ENCODE peak calls at places on chromosomes 1 and 21, in nine cellular contexts. G is tibial nerve; Q is tibial artery; F is breast epithelium; H is upper lobe of right lung; J is heart right ventricle; R is CD8-positive, alpha-beta memory T cell; V is effector memory CD4-positive, alpha-beta T cell; D is AG04450. O is an unnamed sample.

GRCh38 chr1:212070720-212071302 is 35.3 kb downstream of the DTL start:
- DNase-seq in G (no peak), Q (no peak), F (no peak), H (no peak), J (no peak), R (no peak), V (no peak), D (peak), O (peak)

GRCh38 chr1:156126701-156127534 is 12.4 kb downstream of the LMNA start:
- DNase-seq in G (no peak), Q (peak), F (peak), H (no peak), J (no peak), R (peak), V (peak), D (peak), O (peak)

GRCh38 chr1:94258873-94259331 is 21.5 kb upstream of the ARHGAP29 start:
- DNase-seq in G (peak), Q (peak), F (peak), H (no peak), J (no peak), R (no peak), V (no peak), D (peak), O (no peak)

GRCh38 chr1:18890704-18891103 is 11.7 kb downstream of the ALDH4A1 start:
- DNase-seq in G (no peak), Q (peak), F (no peak), H (no peak), J (no peak), R (no peak), V (no peak), D (no peak), O (no peak)

GRCh38 chr1:156897078-156897825 is 3.7 kb downstream of the PEAR1 start:
- DNase-seq in G (no peak), Q (no peak), F (no peak), H (no peak), J (no peak), R (no peak), V (no peak), D (no peak), O (no peak)

GRCh38 chr21:46661211-46661625 is 25.7 kb downstream of the PRMT2 start:
- DNase-seq in G (peak), Q (no peak), F (no peak), H (peak), J (peak), R (peak), V (no peak), D (peak), O (peak)

GRCh38 chr1:247387500-247387899 is 28.5 kb upstream of the NLRP3 start:
- DNase-seq in G (no peak), Q (no peak), F (no peak), H (no peak), J (no peak), R (no peak), V (no peak), D (no peak), O (no peak)

GRCh38 chr1:17301767-17302166 is 6.2 kb upstream of the PADI4 start:
- DNase-seq in G (no peak), Q (no peak), F (no peak), H (peak), J (no peak), R (no peak), V (no peak), D (no peak), O (no peak)

GRCh38 chr1:10339815-10340214 is 59.0 kb upstream of the PGD start:
- DNase-seq in G (no peak), Q (no peak), F (no peak), H (no peak), J (peak), R (no peak), V (no peak), D (no peak), O (no peak)

GRCh38 chr1:244231572-244232315 is 180.7 kb downstream of the ZBTB18 start:
- DNase-seq in G (no peak), Q (no peak), F (peak), H (no peak), J (no peak), R (no peak), V (no peak), D (no peak), O (no peak)

GRCh38 chr1:226983998-226984364 is 43.9 kb downstream of the COQ8A start:
- DNase-seq in G (no peak), Q (no peak), F (peak), H (no peak), J (no peak), R (no peak), V (no peak), D (no peak), O (no peak)

GRCh38 chr1:226985839-226986463 is 45.9 kb downstream of the COQ8A start:
- DNase-seq in G (no peak), Q (no peak), F (peak), H (no peak), J (no peak), R (no peak), V (no peak), D (no peak), O (no peak)

GRCh38 chr1:226985239-226985838 is 45.2 kb downstream of the COQ8A start:
- DNase-seq in G (no peak), Q (no peak), F (no peak), H (no peak), J (no peak), R (no peak), V (no peak), D (no peak), O (no peak)

GRCh38 chr1:226983247-226983997 is 43.3 kb downstream of the COQ8A start:
- DNase-seq in G (no peak), Q (no peak), F (peak), H (no peak), J (no peak), R (no peak), V (no peak), D (no peak), O (no peak)

GRCh38 chr1:226984521-226985238 is 44.6 kb downstream of the COQ8A start:
- DNase-seq in G (no peak), Q (no peak), F (no peak), H (no peak), J (no peak), R (no peak), V (no peak), D (no peak), O (no peak)
- H3K27ac ChIP-seq in G (no peak), Q (peak), F (peak), H (no peak), J (peak), R (no peak), V (no peak), D (no peak), O (no peak)

GRCh38 chr1:30855686-30856259 is 52.8 kb downstream of the SDC3 start:
- DNase-seq in G (no peak), Q (no peak), F (no peak), H (no peak), J (no peak), R (no peak), V (no peak), D (no peak), O (no peak)
- H3K27ac ChIP-seq in G (peak), Q (no peak), F (no peak), H (no peak), J (no peak), R (no peak), V (no peak), D (no peak), O (no peak)

DNA sequence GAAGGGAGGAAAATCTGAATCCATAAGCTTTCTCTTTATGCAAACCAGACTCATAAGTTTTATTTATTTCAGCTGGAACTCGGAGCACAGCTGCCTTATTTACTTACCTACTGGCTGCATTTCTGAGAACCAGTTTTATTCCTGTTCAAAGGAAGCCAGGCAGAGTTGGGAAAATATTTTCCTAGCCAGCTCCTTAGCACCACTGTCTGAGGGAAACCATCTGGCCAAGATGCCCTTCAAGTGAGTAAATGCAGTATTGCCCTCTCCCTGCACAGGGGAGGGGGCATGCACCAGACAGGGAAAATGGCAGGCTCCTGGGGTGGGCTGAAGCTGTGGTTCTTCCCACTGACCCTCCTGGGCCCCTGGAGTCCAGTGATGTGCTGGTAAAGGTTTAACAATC is 28.9 kb upstream of the FMOD start:
- DNase-seq in G (no peak), Q (no peak), F (no peak), H (no peak), J (no peak), R (no peak), V (no peak), D (no peak), O (peak)
- H3K27ac ChIP-seq in G (no peak), Q (peak), F (peak), H (peak), J (peak), R (no peak), V (no peak), D (peak), O (no peak)

DNA sequence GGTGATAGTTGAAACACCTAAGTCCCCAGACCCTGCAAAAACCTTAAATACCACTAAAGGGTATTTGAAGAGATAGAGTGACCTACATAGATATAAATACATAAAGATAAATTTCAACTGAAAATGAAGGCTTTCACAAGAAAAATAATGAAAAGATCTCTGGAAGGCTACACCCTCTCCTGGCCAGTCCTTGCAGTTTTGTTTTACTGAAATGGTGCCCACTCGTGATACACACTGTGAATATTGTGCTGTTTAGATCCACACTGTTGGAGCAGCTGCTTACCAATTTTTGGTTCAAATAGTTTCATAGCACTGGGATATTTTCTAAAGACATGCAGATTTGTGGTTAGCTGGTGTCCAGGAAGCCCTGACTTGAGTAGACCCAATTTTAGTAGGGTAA is 31.5 kb upstream of the RNF187 start:
- DNase-seq in G (no peak), Q (no peak), F (no peak), H (no peak), J (no peak), R (no peak), V (no peak), D (no peak), O (no peak)
- H3K27ac ChIP-seq in G (no peak), Q (no peak), F (no peak), H (no peak), J (no peak), R (peak), V (no peak), D (no peak), O (no peak)

GRCh38 chr1:209900734-209901133 is 37.3 kb upstream of the SYT14 start:
- DNase-seq in G (no peak), Q (no peak), F (no peak), H (no peak), J (no peak), R (no peak), V (no peak), D (no peak), O (no peak)
- H3K27ac ChIP-seq in G (no peak), Q (no peak), F (no peak), H (no peak), J (no peak), R (no peak), V (no peak), D (peak), O (no peak)

DNA sequence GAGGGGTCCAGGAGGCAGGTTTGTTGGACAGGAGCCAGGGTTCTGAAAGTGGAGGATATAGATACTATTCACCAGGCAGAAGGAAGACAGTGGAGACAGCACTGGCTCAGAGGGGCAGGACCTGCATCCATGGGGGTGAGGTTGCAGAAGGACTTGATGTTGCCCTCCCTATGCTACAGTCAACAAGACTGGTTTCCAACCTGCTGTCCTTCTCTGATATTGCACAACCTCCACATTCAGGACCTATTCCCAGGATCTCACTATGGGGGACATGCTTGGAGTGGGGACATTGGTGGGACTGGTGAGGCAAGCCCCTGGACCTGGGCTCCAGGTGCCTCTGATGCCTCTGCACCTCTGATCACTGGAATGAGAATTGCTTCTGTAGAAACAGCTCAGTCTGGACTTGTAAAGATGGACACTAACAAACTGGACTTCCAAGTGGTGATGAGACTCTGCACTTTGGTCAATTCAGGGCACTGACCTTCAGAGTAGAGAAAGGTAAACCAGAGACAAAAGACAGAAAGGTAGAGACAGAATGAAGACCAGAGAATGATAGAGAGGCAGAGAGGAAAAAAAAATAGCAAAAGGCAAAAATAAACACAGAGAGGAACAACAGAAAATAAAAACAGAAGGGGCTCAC is 1.6 kb downstream of the SMCP start:
- DNase-seq in G (no peak), Q (no peak), F (no peak), H (no peak), J (no peak), R (no peak), V (no peak), D (no peak), O (no peak)
- H3K27ac ChIP-seq in G (no peak), Q (no peak), F (no peak), H (no peak), J (no peak), R (no peak), V (no peak), D (no peak), O (no peak)